ENCODE peak calls at places on chromosomes 3 and 15, in ten cellular contexts. K is fibroblast of the aortic adventitia; W is thyroid gland; M is activated gamma-delta T cell treated with Interleukin-2 at 50 U/mL for 16 hours; E is GM13977; N is nephron progenitor cell; Q is stimulated activated CD8-positive, alpha-beta memory T cell treated with anti-CD3 and anti-CD28 coated beads, Interleukin-12 subunit alpha, Interleukin-12 subunit beta, amount 100 ng/mL, for 1 hour; P is stomach; D is WERI-Rb-1; C is stimulated activated CD4-positive, alpha-beta T cell treated with anti-CD3 and anti-CD28 coated beads, TNF-alpha, amount 100 ng/mL, for 24 hours. U is an unnamed sample.

GRCh38 chr15:82537351-82537908 is 2.8 kb downstream of the RPS17 start:
- DNase-seq in K (no peak), W (no peak), M (no peak), E (no peak), N (no peak), Q (no peak), P (peak), D (no peak), C (no peak), U (no peak)

GRCh38 chr15:97115764-97116075 is 785.2 kb downstream of the NR2F2 start:
- DNase-seq in K (no peak), W (no peak), M (no peak), E (no peak), N (no peak), Q (no peak), P (no peak), D (no peak), C (no peak), U (no peak)

GRCh38 chr3:10925436-10926260 is 66.9 kb upstream of the SLC6A1 start:
- DNase-seq in K (no peak), W (no peak), M (no peak), E (no peak), N (no peak), Q (no peak), P (no peak), D (no peak), C (no peak), U (no peak)

GRCh38 chr15:48062476-48062875 is 58.3 kb upstream of the SLC24A5 start:
- DNase-seq in K (no peak), W (no peak), M (no peak), E (no peak), N (no peak), Q (no peak), P (no peak), D (no peak), C (no peak), U (no peak)

GRCh38 chr3:66997560-66998074 is 490 bp upstream of the KBTBD8 start:
- DNase-seq in K (peak), W (peak), M (no peak), E (no peak), N (no peak), Q (no peak), P (no peak), D (peak), C (no peak), U (no peak)

GRCh38 chr15:63186065-63186464 is 3.3 kb upstream of the RAB8B start:
- DNase-seq in K (peak), W (no peak), M (no peak), E (no peak), N (no peak), Q (no peak), P (no peak), D (no peak), C (no peak), U (no peak)

GRCh38 chr3:14550651-14551611 is 10.8 kb upstream of the GRIP2 start:
- DNase-seq in K (peak), W (no peak), M (no peak), E (no peak), N (no peak), Q (no peak), P (no peak), D (peak), C (no peak), U (no peak)

GRCh38 chr3:109939817-109940216 is 602.5 kb upstream of the DPPA4 start:
- DNase-seq in K (no peak), W (no peak), M (no peak), E (no peak), N (no peak), Q (no peak), P (no peak), D (no peak), C (no peak), U (no peak)

GRCh38 chr3:129013491-129013891 is 12.4 kb downstream of the EFCC1 start:
- DNase-seq in K (no peak), W (no peak), M (no peak), E (no peak), N (no peak), Q (no peak), P (no peak), D (no peak), C (no peak), U (no peak)

GRCh38 chr3:49238274-49239127 is 38.5 kb downstream of the C3orf62 start:
- DNase-seq in K (peak), W (no peak), M (no peak), E (no peak), N (no peak), Q (no peak), P (peak), D (no peak), C (no peak), U (no peak)

GRCh38 chr3:169604568-169604967 is 58.9 kb downstream of the MECOM start:
- DNase-seq in K (peak), W (no peak), M (no peak), E (no peak), N (no peak), Q (no peak), P (no peak), D (no peak), C (no peak), U (peak)

GRCh38 chr3:29557825-29558224 is 277.0 kb downstream of the RBMS3 start:
- DNase-seq in K (no peak), W (no peak), M (no peak), E (no peak), N (no peak), Q (no peak), P (no peak), D (no peak), C (no peak), U (no peak)

GRCh38 chr3:130894873-130895330 is 1.0 kb downstream of the ATP2C1 start:
- DNase-seq in K (peak), W (no peak), M (no peak), E (peak), N (no peak), Q (no peak), P (no peak), D (no peak), C (no peak), U (no peak)

GRCh38 chr3:129119365-129120100 is 2.1 kb downstream of the RAB43 start:
- DNase-seq in K (no peak), W (peak), M (no peak), E (no peak), N (no peak), Q (no peak), P (peak), D (no peak), C (no peak), U (no peak)

GRCh38 chr3:139117883-139118760 is 73.4 kb upstream of the PRR23C start:
- DNase-seq in K (no peak), W (no peak), M (no peak), E (no peak), N (no peak), Q (no peak), P (no peak), D (no peak), C (no peak), U (no peak)

GRCh38 chr3:159532577-159532976 is 456.1 kb upstream of the IL12A start:
- DNase-seq in K (no peak), W (no peak), M (no peak), E (no peak), N (no peak), Q (no peak), P (no peak), D (no peak), C (no peak), U (no peak)

GRCh38 chr15:25394893-25395292 is 43.9 kb downstream of the UBE3A start:
- DNase-seq in K (no peak), W (no peak), M (no peak), E (no peak), N (no peak), Q (no peak), P (no peak), D (no peak), C (no peak), U (no peak)

GRCh38 chr15:93030430-93031102 is 58.4 kb downstream of the RGMA start:
- DNase-seq in K (peak), W (peak), M (peak), E (peak), N (peak), Q (peak), P (peak), D (peak), C (peak), U (peak)

GRCh38 chr3:55595420-55595819 is 108.3 kb upstream of the WNT5A start:
- DNase-seq in K (no peak), W (no peak), M (no peak), E (no peak), N (no peak), Q (no peak), P (no peak), D (no peak), C (no peak), U (no peak)

GRCh38 chr15:49361370-49361769 is 61.7 kb upstream of the FGF7 start:
- DNase-seq in K (no peak), W (no peak), M (no peak), E (no peak), N (no peak), Q (no peak), P (no peak), D (no peak), C (no peak), U (no peak)

GRCh38 chr15:39585394-39585841 is 4.5 kb downstream of the THBS1 start:
- DNase-seq in K (no peak), W (no peak), M (no peak), E (no peak), N (no peak), Q (no peak), P (no peak), D (no peak), C (no peak), U (no peak)

GRCh38 chr3:35670408-35670807 is 31.1 kb downstream of the ARPP21 start:
- DNase-seq in K (no peak), W (no peak), M (no peak), E (no peak), N (no peak), Q (no peak), P (no peak), D (no peak), C (no peak), U (no peak)

GRCh38 chr3:118126751-118127150 is 907.9 kb downstream of the IGSF11 start:
- DNase-seq in K (no peak), W (no peak), M (no peak), E (no peak), N (no peak), Q (no peak), P (no peak), D (no peak), C (no peak), U (no peak)

GRCh38 chr15:70318996-70319465 is 221.3 kb upstream of the TLE3 start:
- DNase-seq in K (peak), W (no peak), M (no peak), E (no peak), N (no peak), Q (no peak), P (no peak), D (no peak), C (no peak), U (no peak)

U was measured in iPS-NIHi11.